ENCODE peak calls at places on chromosomes 1 and 21, in four cellular contexts. L, M, B and K are unnamed samples.
A peak's percentile ranks its signal among the peaks of the same experiment; 100 is the strongest.

GRCh38 chr1:207810173-207810572 is 58.3 kb downstream of the CD46 start:
- DNase-seq in L (no peak), M (no peak), B (no peak), K (no peak)

GRCh38 chr1:6969106-6969505 is 183.9 kb downstream of the CAMTA1 start:
- DNase-seq in L (no peak), M (no peak), B (no peak), K (no peak)

GRCh38 chr21:38743772-38744529 is 61.8 kb upstream of the ETS2 start:
- DNase-seq in M (no peak), L (no peak), B (no peak), K (no peak)

GRCh38 chr1:38097256-38097655 is 50.7 kb upstream of the POU3F1 start:
- DNase-seq in M (no peak), B (no peak), L (no peak), K (no peak)

GRCh38 chr1:244349103-244349531 is 102.6 kb downstream of the ADSS2 start:
- DNase-seq in M (no peak), L (no peak), B (no peak), K (no peak)

GRCh38 chr1:6108937-6109636 is 63.4 kb downstream of the KCNAB2 start:
- DNase-seq in L (no peak), B (peak; percentile 20), M (no peak), K (peak; percentile 62)

GRCh38 chr21:42793774-42794173 is 85.6 kb downstream of the WDR4 start:
- DNase-seq in M (no peak), L (no peak), B (no peak), K (no peak)

GRCh38 chr1:67791261-67791660 is 42.0 kb downstream of the GNG12 start:
- DNase-seq in M (no peak), B (no peak), L (no peak), K (no peak)

GRCh38 chr1:167121375-167122120 is 27.7 kb downstream of the STYXL2 start:
- DNase-seq in L (no peak), B (no peak), M (no peak), K (peak; percentile 58)
- TF ChIP-seq ETV6 in L (no peak), B (no peak), M (no peak), K (peak; percentile 75)

GRCh38 chr1:179775009-179775408 is 31.9 kb downstream of the FAM163A start:
- DNase-seq in B (peak; percentile 16), L (peak; percentile 59), M (no peak), K (no peak)
- TF ChIP-seq ETV6 in B (no peak), L (no peak), M (no peak), K (no peak)

GRCh38 chr21:34180826-34181359 is 107.5 kb downstream of the MRPS6 start:
- DNase-seq in M (no peak), B (peak; percentile 28), L (no peak), K (no peak)

GRCh38 chr21:34182436-34182835 is 109.1 kb downstream of the MRPS6 start:
- DNase-seq in B (no peak), L (no peak), M (no peak), K (no peak)

GRCh38 chr21:34181418-34181817 is 108.0 kb downstream of the MRPS6 start:
- DNase-seq in M (no peak), L (no peak), B (no peak), K (no peak)

GRCh38 chr21:34179204-34179935 is 106.0 kb downstream of the MRPS6 start:
- DNase-seq in L (no peak), B (no peak), M (no peak), K (peak; percentile 41)

GRCh38 chr21:34180406-34180805 is 107.0 kb downstream of the MRPS6 start:
- DNase-seq in L (no peak), B (no peak), M (no peak), K (no peak)
- TF ChIP-seq ETV6 in L (no peak), B (no peak), M (no peak), K (no peak)

DNA sequence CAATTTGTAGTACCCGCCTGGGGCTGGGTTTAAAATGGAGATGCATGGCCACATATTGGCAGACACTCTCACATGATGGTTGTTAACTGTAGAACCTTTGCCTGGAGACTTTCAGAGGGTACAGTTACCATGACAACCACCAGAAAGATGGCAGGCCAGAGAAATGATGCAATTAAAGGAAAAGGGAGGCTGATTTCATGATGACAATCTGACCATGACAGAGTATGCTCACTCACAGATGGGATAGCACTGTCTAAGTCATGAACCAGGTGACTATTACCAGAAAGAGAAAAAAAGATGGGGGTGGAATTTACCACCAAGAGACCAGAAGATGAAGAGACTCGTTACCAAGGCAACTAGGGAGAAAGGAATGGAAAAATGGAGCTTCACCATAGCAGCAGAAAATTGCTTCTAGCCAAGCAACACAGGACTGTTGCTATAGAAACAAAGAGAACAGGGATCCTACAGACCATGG is 3.5 kb upstream of the TRIT1 start:
- DNase-seq in L (no peak), M (no peak), B (no peak), K (no peak)
- TF ChIP-seq ETV6 in L (no peak), M (no peak), B (no peak), K (no peak)